ENCODE peak calls at places on chromosomes 1 and 21, in ten cellular contexts. One of them, this sample, is unnamed.
A peak's percentile ranks its signal among the peaks of the same experiment; 100 is the strongest.

GRCh38 chr1:17588048-17588781 is 48.7 kb downstream of the ARHGEF10L start:
- DNase-seq in GM23248: peak; percentile 71
- DNase-seq in H1: no peak
- DNase-seq in hepatocyte: peak; percentile 91
- DNase-seq in fibroblast of lung: peak; percentile 74
- DNase-seq in astrocyte: peak; percentile 63
- DNase-seq in neural progenitor cell: peak; percentile 39
- DNase-seq in PC-9: peak; percentile 62
- DNase-seq in PC-3: no peak
- DNase-seq in GM23338: peak; percentile 44
- DNase-seq in this sample: peak; percentile 66

GRCh38 chr1:234601217-234602017 is 8.6 kb downstream of the IRF2BP2 start:
- DNase-seq in GM23248: peak; percentile 77
- DNase-seq in H1: no peak
- DNase-seq in hepatocyte: peak; percentile 54
- DNase-seq in fibroblast of lung: peak; percentile 52
- DNase-seq in astrocyte: no peak
- DNase-seq in neural progenitor cell: no peak
- DNase-seq in PC-9: no peak
- DNase-seq in PC-3: peak; percentile 22
- DNase-seq in GM23338: peak; percentile 54
- DNase-seq in this sample: peak; percentile 25

GRCh38 chr21:46127239-46128105 is 27.9 kb downstream of the FTCD start:
- DNase-seq in GM23248: no peak
- DNase-seq in H1: peak; percentile 38
- DNase-seq in hepatocyte: no peak
- DNase-seq in fibroblast of lung: no peak
- DNase-seq in astrocyte: no peak
- DNase-seq in neural progenitor cell: no peak
- DNase-seq in PC-9: no peak
- DNase-seq in PC-3: no peak
- DNase-seq in GM23338: no peak
- DNase-seq in this sample: no peak

GRCh38 chr1:210441028-210441427 is 112.3 kb downstream of the HHAT start:
- DNase-seq in GM23248: no peak
- DNase-seq in H1: no peak
- DNase-seq in hepatocyte: no peak
- DNase-seq in fibroblast of lung: peak; percentile 19
- DNase-seq in astrocyte: no peak
- DNase-seq in neural progenitor cell: no peak
- DNase-seq in PC-9: no peak
- DNase-seq in PC-3: no peak
- DNase-seq in GM23338: no peak
- DNase-seq in this sample: no peak

GRCh38 chr1:235902638-235903542 is 36.2 kb upstream of the LYST start:
- DNase-seq in GM23248: peak; percentile 74
- DNase-seq in H1: no peak
- DNase-seq in hepatocyte: peak; percentile 36
- DNase-seq in fibroblast of lung: peak; percentile 86
- DNase-seq in astrocyte: peak; percentile 83
- DNase-seq in neural progenitor cell: no peak
- DNase-seq in PC-9: peak; percentile 90
- DNase-seq in PC-3: peak; percentile 90
- DNase-seq in GM23338: no peak
- DNase-seq in this sample: peak; percentile 93

GRCh38 chr1:226987179-226987536 is 47.1 kb downstream of the COQ8A start:
- DNase-seq in GM23248: no peak
- DNase-seq in H1: no peak
- DNase-seq in hepatocyte: no peak
- DNase-seq in fibroblast of lung: no peak
- DNase-seq in astrocyte: no peak
- DNase-seq in neural progenitor cell: no peak
- DNase-seq in PC-9: no peak
- DNase-seq in PC-3: no peak
- DNase-seq in GM23338: no peak
- DNase-seq in this sample: no peak

GRCh38 chr1:58964428-58964827 is 180.6 kb upstream of the JUN start:
- DNase-seq in GM23248: no peak
- DNase-seq in H1: no peak
- DNase-seq in hepatocyte: no peak
- DNase-seq in fibroblast of lung: no peak
- DNase-seq in astrocyte: no peak
- DNase-seq in neural progenitor cell: no peak
- DNase-seq in PC-9: no peak
- DNase-seq in PC-3: no peak
- DNase-seq in GM23338: no peak
- DNase-seq in this sample: no peak

GRCh38 chr1:182484531-182485257 is 34.7 kb downstream of the RGSL1 start:
- DNase-seq in GM23248: no peak
- DNase-seq in H1: peak; percentile 55
- DNase-seq in hepatocyte: peak; percentile 27
- DNase-seq in fibroblast of lung: no peak
- DNase-seq in astrocyte: no peak
- DNase-seq in neural progenitor cell: peak; percentile 46
- DNase-seq in PC-9: no peak
- DNase-seq in PC-3: peak; percentile 10
- DNase-seq in GM23338: peak; percentile 73
- DNase-seq in this sample: peak; percentile 2

GRCh38 chr1:165894591-165894990 is 67.2 kb downstream of the UCK2 start:
- DNase-seq in GM23248: peak; percentile 54
- DNase-seq in H1: no peak
- DNase-seq in hepatocyte: no peak
- DNase-seq in fibroblast of lung: peak; percentile 32
- DNase-seq in astrocyte: no peak
- DNase-seq in neural progenitor cell: no peak
- DNase-seq in PC-9: no peak
- DNase-seq in PC-3: peak; percentile 16
- DNase-seq in GM23338: no peak
- DNase-seq in this sample: no peak

GRCh38 chr1:43708006-43708412 is 673 bp downstream of the ST3GAL3 start:
- DNase-seq in GM23248: peak; percentile 83
- DNase-seq in H1: no peak
- DNase-seq in hepatocyte: no peak
- DNase-seq in fibroblast of lung: no peak
- DNase-seq in astrocyte: peak; percentile 42
- DNase-seq in neural progenitor cell: no peak
- DNase-seq in PC-9: no peak
- DNase-seq in PC-3: peak; percentile 4
- DNase-seq in GM23338: peak; percentile 83
- DNase-seq in this sample: no peak

GRCh38 chr1:3466366-3467075 is 12.1 kb downstream of the ARHGEF16 start:
- DNase-seq in GM23248: no peak
- DNase-seq in H1: no peak
- DNase-seq in hepatocyte: no peak
- DNase-seq in fibroblast of lung: no peak
- DNase-seq in astrocyte: no peak
- DNase-seq in neural progenitor cell: no peak
- DNase-seq in PC-9: no peak
- DNase-seq in PC-3: no peak
- DNase-seq in GM23338: no peak
- DNase-seq in this sample: no peak

GRCh38 chr1:180691322-180691721 is 59.5 kb downstream of the XPR1 start:
- DNase-seq in GM23248: peak; percentile 2
- DNase-seq in H1: no peak
- DNase-seq in hepatocyte: no peak
- DNase-seq in fibroblast of lung: peak; percentile 60
- DNase-seq in astrocyte: peak; percentile 44
- DNase-seq in neural progenitor cell: peak; percentile 4
- DNase-seq in PC-9: no peak
- DNase-seq in PC-3: peak; percentile 25
- DNase-seq in GM23338: no peak
- DNase-seq in this sample: no peak

GRCh38 chr1:93435443-93435842 is 12.5 kb upstream of the FNBP1L start:
- DNase-seq in GM23248: no peak
- DNase-seq in H1: no peak
- DNase-seq in hepatocyte: no peak
- DNase-seq in fibroblast of lung: no peak
- DNase-seq in astrocyte: no peak
- DNase-seq in neural progenitor cell: no peak
- DNase-seq in PC-9: no peak
- DNase-seq in PC-3: no peak
- DNase-seq in GM23338: no peak
- DNase-seq in this sample: no peak

GRCh38 chr1:243230914-243231313 is 24.2 kb downstream of the CEP170 start:
- DNase-seq in GM23248: peak; percentile 77
- DNase-seq in H1: no peak
- DNase-seq in hepatocyte: peak; percentile 16
- DNase-seq in fibroblast of lung: peak; percentile 29
- DNase-seq in astrocyte: no peak
- DNase-seq in neural progenitor cell: peak; percentile 12
- DNase-seq in PC-9: peak; percentile 43
- DNase-seq in PC-3: peak; percentile 58
- DNase-seq in GM23338: peak; percentile 65
- DNase-seq in this sample: peak; percentile 21

GRCh38 chr1:75870951-75871350 is 61.3 kb downstream of the ASB17 start:
- DNase-seq in GM23248: no peak
- DNase-seq in H1: no peak
- DNase-seq in hepatocyte: no peak
- DNase-seq in fibroblast of lung: no peak
- DNase-seq in astrocyte: no peak
- DNase-seq in neural progenitor cell: no peak
- DNase-seq in PC-9: no peak
- DNase-seq in PC-3: no peak
- DNase-seq in GM23338: no peak
- DNase-seq in this sample: peak; percentile 29

GRCh38 chr1:154548028-154548427 is 10.4 kb downstream of the UBE2Q1 start:
- DNase-seq in GM23248: no peak
- DNase-seq in H1: no peak
- DNase-seq in hepatocyte: no peak
- DNase-seq in fibroblast of lung: no peak
- DNase-seq in astrocyte: no peak
- DNase-seq in neural progenitor cell: no peak
- DNase-seq in PC-9: no peak
- DNase-seq in PC-3: no peak
- DNase-seq in GM23338: no peak
- DNase-seq in this sample: no peak

GRCh38 chr1:200184196-200184595 is 156.7 kb downstream of the NR5A2 start:
- DNase-seq in GM23248: peak; percentile 93
- DNase-seq in H1: no peak
- DNase-seq in hepatocyte: peak; percentile 40
- DNase-seq in fibroblast of lung: peak; percentile 64
- DNase-seq in astrocyte: peak; percentile 43
- DNase-seq in neural progenitor cell: no peak
- DNase-seq in PC-9: peak; percentile 96
- DNase-seq in PC-3: peak; percentile 100
- DNase-seq in GM23338: no peak
- DNase-seq in this sample: peak; percentile 93

GRCh38 chr1:118999348-119000071 is 11.4 kb upstream of the TBX15 start:
- DNase-seq in GM23248: no peak
- DNase-seq in H1: no peak
- DNase-seq in hepatocyte: no peak
- DNase-seq in fibroblast of lung: no peak
- DNase-seq in astrocyte: no peak
- DNase-seq in neural progenitor cell: no peak
- DNase-seq in PC-9: no peak
- DNase-seq in PC-3: no peak
- DNase-seq in GM23338: peak; percentile 44
- DNase-seq in this sample: no peak
- TF ChIP-seq EZH2 in GM23248: no peak
- TF ChIP-seq EZH2 in H1: no peak
- TF ChIP-seq EZH2 in hepatocyte: no peak
- TF ChIP-seq EZH2 in fibroblast of lung: no peak
- TF ChIP-seq EZH2 in astrocyte: peak; percentile 27
- TF ChIP-seq EZH2 in neural progenitor cell: peak; percentile 62
- TF ChIP-seq EZH2 in PC-9: no peak
- TF ChIP-seq EZH2 in PC-3: no peak
- TF ChIP-seq EZH2 in GM23338: peak; percentile 99
- TF ChIP-seq EZH2 in this sample: no peak

GRCh38 chr1:156706647-156707008 is 1.2 kb upstream of the CRABP2 start:
- DNase-seq in GM23248: peak; percentile 71
- DNase-seq in H1: no peak
- DNase-seq in hepatocyte: peak; percentile 87
- DNase-seq in fibroblast of lung: peak; percentile 56
- DNase-seq in astrocyte: no peak
- DNase-seq in neural progenitor cell: peak; percentile 90
- DNase-seq in PC-9: no peak
- DNase-seq in PC-3: peak; percentile 29
- DNase-seq in GM23338: peak; percentile 81
- DNase-seq in this sample: no peak
- TF ChIP-seq EZH2 in GM23248: no peak
- TF ChIP-seq EZH2 in H1: no peak
- TF ChIP-seq EZH2 in hepatocyte: no peak
- TF ChIP-seq EZH2 in fibroblast of lung: no peak
- TF ChIP-seq EZH2 in astrocyte: no peak
- TF ChIP-seq EZH2 in neural progenitor cell: no peak
- TF ChIP-seq EZH2 in PC-9: no peak
- TF ChIP-seq EZH2 in PC-3: no peak
- TF ChIP-seq EZH2 in GM23338: no peak
- TF ChIP-seq EZH2 in this sample: no peak

GRCh38 chr1:206117151-206117948 is at the start of gene AVPR1B:
- DNase-seq in GM23248: peak; percentile 68
- DNase-seq in H1: peak; percentile 75
- DNase-seq in hepatocyte: peak; percentile 72
- DNase-seq in fibroblast of lung: peak; percentile 45
- DNase-seq in astrocyte: peak; percentile 19
- DNase-seq in neural progenitor cell: peak; percentile 75
- DNase-seq in PC-9: no peak
- DNase-seq in PC-3: peak; percentile 41
- DNase-seq in GM23338: peak; percentile 80
- DNase-seq in this sample: peak; percentile 37
- TF ChIP-seq EZH2 in GM23248: no peak
- TF ChIP-seq EZH2 in H1: no peak
- TF ChIP-seq EZH2 in hepatocyte: no peak
- TF ChIP-seq EZH2 in fibroblast of lung: peak; percentile 81
- TF ChIP-seq EZH2 in astrocyte: no peak
- TF ChIP-seq EZH2 in neural progenitor cell: peak; percentile 64
- TF ChIP-seq EZH2 in PC-9: no peak
- TF ChIP-seq EZH2 in PC-3: peak; percentile 37
- TF ChIP-seq EZH2 in GM23338: no peak
- TF ChIP-seq EZH2 in this sample: no peak

DNA sequence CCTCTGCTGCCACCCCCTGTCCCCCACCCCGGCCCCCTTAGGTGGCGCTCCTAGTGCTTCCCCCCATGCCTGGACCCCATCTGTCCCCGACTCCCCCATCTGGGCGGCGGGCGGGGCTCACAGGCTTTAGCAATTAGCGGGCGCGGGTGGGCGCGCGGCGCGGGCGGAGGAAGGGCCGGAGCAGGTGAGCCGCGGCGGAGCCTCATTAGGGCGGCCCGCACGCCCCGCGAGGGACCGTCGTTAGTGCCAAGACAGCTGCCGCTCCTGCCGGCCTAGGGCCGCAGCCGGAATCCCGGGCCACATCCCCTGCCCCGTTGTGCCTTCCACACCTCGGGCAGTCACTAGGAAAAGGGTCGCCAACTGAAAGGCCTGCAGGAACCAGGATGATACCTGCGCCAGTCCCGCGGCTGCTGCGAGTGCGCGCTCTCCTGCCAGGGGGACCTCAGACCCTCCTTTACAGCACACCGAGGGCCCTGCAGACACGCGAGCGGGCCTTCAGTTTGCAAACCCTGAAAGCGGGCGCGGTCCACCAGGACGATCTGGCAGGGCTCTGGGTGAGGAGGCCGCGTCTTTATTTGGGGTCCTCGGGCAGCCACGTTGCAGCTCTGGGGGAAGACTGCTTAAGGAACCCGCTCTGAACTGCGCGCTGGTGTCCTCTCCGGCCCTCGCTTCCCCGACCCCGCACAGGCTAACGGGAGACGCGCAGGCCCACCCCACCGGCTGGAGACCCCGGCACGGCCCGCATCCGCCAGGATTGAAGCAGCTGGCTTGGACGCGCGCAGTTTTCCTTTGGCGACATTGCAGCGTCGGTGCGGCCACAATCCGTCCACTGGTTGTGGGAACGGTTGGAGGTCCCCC is 7.6 kb downstream of the OLIG2 start:
- DNase-seq in GM23248: no peak
- DNase-seq in H1: peak; percentile 60
- DNase-seq in hepatocyte: no peak
- DNase-seq in fibroblast of lung: no peak
- DNase-seq in astrocyte: no peak
- DNase-seq in neural progenitor cell: peak; percentile 44
- DNase-seq in PC-9: no peak
- DNase-seq in PC-3: no peak
- DNase-seq in GM23338: peak; percentile 60
- DNase-seq in this sample: no peak
- TF ChIP-seq EZH2 in GM23248: peak; percentile 63
- TF ChIP-seq EZH2 in H1: peak; percentile 98
- TF ChIP-seq EZH2 in hepatocyte: peak; percentile 89
- TF ChIP-seq EZH2 in fibroblast of lung: peak; percentile 88
- TF ChIP-seq EZH2 in astrocyte: peak; percentile 92
- TF ChIP-seq EZH2 in neural progenitor cell: peak; percentile 99
- TF ChIP-seq EZH2 in PC-9: no peak
- TF ChIP-seq EZH2 in PC-3: no peak
- TF ChIP-seq EZH2 in GM23338: peak; percentile 74
- TF ChIP-seq EZH2 in this sample: peak; percentile 73